ENCODE peak calls at places on chromosomes 6 and 20, in five cellular contexts. Z is fibroblast of lung, Q is BJ, I is mammary epithelial cell, H is esophagus muscularis mucosa. M is an unnamed sample. For H3K27me3, the result is how much of the 10 kb centered on the place peaks cover.

GRCh38 chr6:143772110-143772509 is 71.0 kb upstream of the LTV1 start:
- DNase-seq in Z (no peak), Q (no peak), I (no peak), H (no peak), M (no peak)

GRCh38 chr20:9214676-9215075 is 145.8 kb downstream of the PLCB4 start:
- DNase-seq in Z (peak), Q (peak), I (peak), H (no peak), M (no peak)

GRCh38 chr6:100803264-100803663 is 77.9 kb downstream of the ASCC3 start:
- DNase-seq in Z (no peak), Q (no peak), I (peak), H (no peak), M (no peak)

GRCh38 chr6:144064402-144064830 is 31.0 kb downstream of the SF3B5 start:
- DNase-seq in Z (no peak), Q (no peak), I (no peak), H (no peak), M (no peak)

GRCh38 chr6:4953440-4953839 is 50.4 kb downstream of the RPP40 start:
- DNase-seq in Z (no peak), Q (no peak), I (no peak), H (no peak), M (no peak)

GRCh38 chr20:8997720-8998119 is 71.2 kb upstream of the PLCB4 start:
- DNase-seq in Z (no peak), Q (no peak), I (no peak), H (no peak), M (no peak)

GRCh38 chr20:35025116-35025515 is 67.5 kb downstream of the TRPC4AP start:
- DNase-seq in Z (no peak), Q (no peak), I (no peak), H (no peak), M (no peak)

GRCh38 chr6:116971959-116972358 is 94.9 kb downstream of the RFX6 start:
- DNase-seq in Z (peak), Q (no peak), I (peak), H (no peak), M (no peak)

GRCh38 chr6:111573892-111574800 is 31.5 kb downstream of the TRAF3IP2 start:
- DNase-seq in Z (peak), Q (no peak), I (peak), H (no peak), M (no peak)

GRCh38 chr6:163170294-163170883 is 244.1 kb upstream of the QKI start:
- DNase-seq in Z (no peak), Q (no peak), I (no peak), H (no peak), M (no peak)

GRCh38 chr6:170227521-170227983 is 63.3 kb downstream of the DLL1 start:
- DNase-seq in Z (no peak), Q (no peak), I (peak), H (no peak), M (no peak)

GRCh38 chr20:10111144-10111771 is 76.5 kb downstream of the ANKEF1 start:
- DNase-seq in Z (no peak), Q (no peak), I (no peak), H (no peak), M (no peak)

GRCh38 chr20:57272883-57273282 is 6.4 kb upstream of the BMP7 start:
- DNase-seq in Z (no peak), Q (no peak), I (no peak), H (no peak), M (no peak)

GRCh38 chr6:30097902-30098606 is 14.8 kb downstream of the TRIM31 start:
- DNase-seq in Z (no peak), Q (no peak), I (no peak), H (no peak), M (no peak)

GRCh38 chr6:106885659-106886058 is 88.9 kb downstream of the CD24 start:
- DNase-seq in Z (no peak), Q (no peak), I (no peak), H (no peak), M (no peak)

GRCh38 chr6:109945091-109945490 is 33.0 kb upstream of the GPR6 start:
- DNase-seq in Z (no peak), Q (no peak), I (no peak), H (no peak), M (no peak)

GRCh38 chr6:109934293-109934692 is 43.8 kb upstream of the GPR6 start:
- DNase-seq in Z (no peak), Q (no peak), I (no peak), H (no peak), M (no peak)

GRCh38 chr6:109944448-109944847 is 33.7 kb upstream of the GPR6 start:
- DNase-seq in Z (no peak), Q (no peak), I (peak), H (no peak), M (no peak)

GRCh38 chr6:109939654-109940053 is 38.5 kb upstream of the GPR6 start:
- DNase-seq in Z (no peak), Q (no peak), I (peak), H (no peak), M (no peak)
- TF ChIP-seq CTCF in Z (no peak), Q (no peak), I (no peak), H (no peak), M (no peak)

GRCh38 chr20:38346247-38346651 is at the start of gene LBP:
- DNase-seq in Z (no peak), Q (no peak), I (no peak), H (no peak), M (no peak)
- H3K27me3 ChIP-seq in Z (under half), Q (under half), I (under half), H (under half), M (under half)

GRCh38 chr20:41913146-41913545 is 295.0 kb upstream of the CHD6 start:
- DNase-seq in Z (no peak), Q (no peak), I (no peak), H (no peak), M (no peak)

GRCh38 chr20:41905186-41905585 is 287.0 kb upstream of the CHD6 start:
- DNase-seq in Z (no peak), Q (no peak), I (no peak), H (peak), M (no peak)

DNA sequence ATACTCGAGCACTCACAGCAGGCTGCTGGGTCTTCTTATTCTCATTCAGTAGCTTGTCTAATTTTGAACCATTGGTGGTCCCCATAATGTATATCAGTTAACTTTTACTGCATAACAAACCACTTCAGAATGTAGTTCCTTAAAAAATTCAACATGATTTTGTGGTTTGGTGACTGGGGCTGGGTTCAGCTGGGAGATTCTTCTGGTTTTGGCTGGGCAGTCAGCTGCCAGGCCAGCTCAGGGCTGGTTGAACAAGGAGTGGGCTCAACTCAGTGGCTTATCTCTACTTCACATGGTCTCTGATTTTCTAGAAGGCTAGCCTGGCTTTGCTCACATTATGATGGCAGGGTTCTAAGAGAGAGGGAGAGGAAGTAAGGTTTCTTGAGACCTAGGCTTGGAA is 292.4 kb upstream of the CHD6 start:
- DNase-seq in Z (no peak), Q (no peak), I (no peak), H (peak), M (no peak)
- TF ChIP-seq CTCF in Z (no peak), Q (no peak), I (no peak), H (no peak), M (no peak)

GRCh38 chr20:2022163-2022562 is 28.3 kb upstream of the PDYN start:
- DNase-seq in Z (no peak), Q (no peak), I (peak), H (no peak), M (no peak)

GRCh38 chr20:2026514-2026913 is 32.7 kb upstream of the PDYN start:
- DNase-seq in Z (no peak), Q (no peak), I (no peak), H (no peak), M (no peak)

GRCh38 chr20:2026004-2026403 is 32.1 kb upstream of the PDYN start:
- DNase-seq in Z (no peak), Q (no peak), I (no peak), H (no peak), M (no peak)

GRCh38 chr20:2023151-2023550 is 29.3 kb upstream of the PDYN start:
- DNase-seq in Z (no peak), Q (no peak), I (peak), H (no peak), M (no peak)
- H3K27me3 ChIP-seq in Z (under half), Q (under half), I (under half), H (under half), M (under half)

GRCh38 chr20:63538204-63539091 is 1.3 kb upstream of the PTK6 start:
- DNase-seq in Z (peak), Q (no peak), I (no peak), H (no peak), M (no peak)
- TF ChIP-seq CTCF in Z (peak), Q (no peak), I (no peak), H (no peak), M (no peak)

GRCh38 chr20:2174067-2174466 is 72.4 kb downstream of the STK35 start:
- DNase-seq in Z (no peak), Q (no peak), I (no peak), H (no peak), M (no peak)

GRCh38 chr20:2173186-2173585 is 71.6 kb downstream of the STK35 start:
- DNase-seq in Z (no peak), Q (no peak), I (no peak), H (no peak), M (no peak)

GRCh38 chr20:2179233-2179580 is 77.6 kb downstream of the STK35 start:
- DNase-seq in Z (no peak), Q (no peak), I (no peak), H (no peak), M (no peak)

GRCh38 chr20:2179957-2180356 is 78.3 kb downstream of the STK35 start:
- DNase-seq in Z (no peak), Q (no peak), I (no peak), H (no peak), M (no peak)

DNA sequence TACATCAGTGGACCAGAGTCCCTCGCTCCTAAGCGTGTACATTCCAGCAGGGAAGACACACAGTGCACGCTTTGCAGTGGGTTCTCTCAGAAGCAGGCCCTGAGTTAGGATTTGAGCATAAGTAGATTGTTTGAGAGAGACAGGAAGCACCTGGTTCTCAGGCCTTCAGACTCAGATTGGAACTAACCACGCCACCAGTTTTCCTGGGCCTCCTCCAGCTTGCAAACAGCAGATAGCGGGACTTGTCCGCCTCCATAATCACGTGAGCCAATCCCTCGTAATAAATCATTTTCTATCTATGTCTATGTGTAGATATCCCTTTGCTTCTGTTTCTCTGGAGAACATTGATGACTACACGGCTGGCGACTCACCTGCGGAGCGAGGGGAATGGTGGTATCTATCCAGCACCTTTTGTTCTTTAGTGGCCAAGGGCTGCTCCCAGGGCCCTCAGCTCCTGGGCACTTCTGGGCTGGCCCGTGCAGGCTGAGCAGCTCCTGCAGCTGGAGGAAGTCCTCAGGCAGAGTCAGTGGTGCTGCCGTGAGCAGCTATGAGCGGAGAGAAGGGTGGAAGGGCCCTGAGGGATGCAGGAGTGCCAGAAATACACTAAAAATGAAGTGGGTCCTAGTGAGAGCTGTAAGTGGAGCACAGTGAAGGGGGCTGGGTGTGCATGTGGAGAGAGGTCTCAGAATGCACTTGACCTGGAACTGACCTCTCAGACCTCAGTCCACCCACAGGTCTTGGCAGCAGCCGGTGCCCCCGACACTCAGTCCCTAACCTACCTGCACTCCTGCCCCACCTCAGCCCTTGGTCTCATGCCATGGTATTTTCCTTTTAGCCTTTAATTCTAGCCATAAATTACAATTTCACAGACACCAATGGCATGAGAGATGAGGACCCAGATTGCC is 77.0 kb downstream of the STK35 start:
- DNase-seq in Z (no peak), Q (no peak), I (no peak), H (no peak), M (no peak)
- H3K27me3 ChIP-seq in Z (under half), Q (under half), I (under half), H (under half), M (under half)

DNA sequence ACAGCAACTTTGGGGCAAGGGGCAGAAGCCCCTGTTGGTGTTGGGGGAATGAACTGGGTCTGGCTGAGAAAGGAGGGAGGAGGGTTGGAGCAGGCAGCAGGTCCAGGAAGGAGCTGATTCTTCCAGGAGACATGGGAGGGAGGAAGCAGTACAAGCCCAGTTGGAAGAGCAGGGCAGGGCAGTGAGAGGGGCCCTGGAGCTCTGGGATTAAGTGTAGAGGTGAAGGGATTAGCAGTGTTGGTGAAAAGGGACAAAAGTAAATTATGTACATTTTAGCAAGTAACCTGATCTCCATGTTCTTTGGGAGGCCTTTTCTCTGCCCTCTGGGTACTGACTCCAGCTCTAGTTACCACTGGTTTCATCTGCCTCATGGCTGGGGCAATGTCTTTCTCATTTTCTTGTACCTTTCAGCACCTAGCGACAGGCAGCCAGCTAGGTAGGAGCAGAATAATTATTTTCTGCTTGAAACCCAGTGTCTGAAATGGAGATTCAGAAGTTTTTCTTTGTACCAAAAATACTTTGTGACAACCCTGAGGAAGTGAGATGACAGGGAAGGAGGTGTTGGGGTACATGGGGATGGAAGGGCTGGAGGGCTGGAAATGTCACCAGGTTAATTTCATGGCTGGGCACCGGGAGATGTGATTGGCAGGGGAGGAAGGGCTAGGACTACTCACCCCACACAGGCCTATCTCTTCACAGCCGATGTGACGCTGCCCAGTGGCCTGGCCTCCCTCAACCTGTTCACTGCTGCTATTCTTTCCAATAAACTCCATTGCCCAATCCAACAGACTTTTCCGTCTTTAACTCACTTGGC is 34.7 kb upstream of the NNAT start:
- DNase-seq in Z (no peak), Q (no peak), I (no peak), H (no peak), M (no peak)
- TF ChIP-seq CTCF in Z (no peak), Q (no peak), I (no peak), H (no peak), M (no peak)

GRCh38 chr6:133854167-133854632 is 34.7 kb upstream of the TCF21 start:
- DNase-seq in Z (no peak), Q (no peak), I (no peak), H (no peak), M (no peak)

GRCh38 chr6:133855994-133856393 is 32.9 kb upstream of the TCF21 start:
- DNase-seq in Z (no peak), Q (no peak), I (no peak), H (no peak), M (no peak)

GRCh38 chr6:133854633-133855598 is 34.0 kb upstream of the TCF21 start:
- DNase-seq in Z (no peak), Q (no peak), I (no peak), H (no peak), M (no peak)

GRCh38 chr6:133856911-133857310 is 32.0 kb upstream of the TCF21 start:
- DNase-seq in Z (no peak), Q (no peak), I (no peak), H (no peak), M (no peak)

DNA sequence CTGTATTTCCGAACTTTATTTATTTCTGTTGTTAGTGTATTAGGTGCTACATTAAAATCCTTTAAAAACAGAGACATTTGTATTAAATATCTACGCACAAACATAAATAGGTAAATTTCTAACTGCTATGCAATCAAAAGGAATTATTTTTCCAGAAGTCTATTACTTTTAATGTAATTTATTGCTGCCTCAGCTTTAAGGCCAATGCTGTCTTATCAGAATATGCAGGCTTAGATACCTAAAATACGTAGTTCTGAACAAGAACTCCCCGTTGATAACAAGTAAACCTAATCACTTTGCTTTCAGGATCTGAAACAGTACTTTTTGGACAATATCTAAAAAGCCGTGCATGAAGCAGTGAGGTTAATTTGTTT is 33.3 kb upstream of the TCF21 start:
- DNase-seq in Z (no peak), Q (no peak), I (no peak), H (no peak), M (no peak)
- H3K27me3 ChIP-seq in Z (under half), Q (under half), I (under half), H (under half), M (under half)

DNA sequence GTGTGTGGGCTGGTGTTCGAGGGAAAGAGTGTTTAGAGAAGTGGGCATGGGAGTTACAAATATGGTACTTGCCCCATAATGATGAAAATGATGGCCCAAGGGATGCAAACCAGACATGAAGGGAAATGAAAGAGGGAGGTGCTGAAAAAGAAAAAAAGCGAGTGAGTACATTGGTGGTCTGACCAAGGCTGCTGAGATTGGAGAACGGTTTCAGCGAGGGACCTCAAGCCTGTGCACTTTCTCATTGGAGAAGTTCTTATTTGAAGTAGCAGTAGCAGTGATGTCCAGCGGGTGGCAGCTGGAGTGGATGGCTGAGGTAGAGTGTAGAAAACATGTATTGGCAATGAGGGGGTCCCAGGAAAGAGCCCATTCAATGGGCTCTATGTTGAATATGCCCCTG is 54.8 kb downstream of the TNFAIP3 start:
- DNase-seq in Z (no peak), Q (no peak), I (no peak), H (no peak), M (no peak)
- TF ChIP-seq CTCF in Z (peak), Q (no peak), I (peak), H (no peak), M (no peak)